ENCODE peak calls at places on chromosomes 16 and 17, in ten cellular contexts. N is HFF-Myc; M is ELR; J is activated T-helper 9 cell treated with anti-CD3 and anti-CD28 coated beads, Interleukin-2, amount 50 U/mL, for 16 hours; G is activated CD4-positive, alpha-beta T cell treated with anti-CD3 and anti-CD28 coated beads for 48 hours; X is gastrocnemius medialis; S is activated B cell treated with CpG ODN at 0.5 μM for 24 hours; E is naive thymus-derived CD8-positive, alpha-beta T cell; B is GM12865; Z is astrocyte of the spinal cord. P is an unnamed sample.
A peak's percentile ranks its signal among the peaks of the same experiment; 100 is the strongest.

GRCh38 chr16:53636978-53637377 is 66.7 kb downstream of the RPGRIP1L start:
- DNase-seq in Z (no peak), E (no peak), G (no peak), N (no peak), S (no peak), X (no peak), B (peak; percentile 10), J (no peak), M (no peak), P (no peak)

GRCh38 chr16:50066482-50067289 is 916 bp downstream of the HEATR3 start:
- DNase-seq in G (no peak), X (no peak), E (no peak), M (peak; percentile 15), S (no peak), B (no peak), Z (no peak), J (no peak), N (no peak), P (no peak)

GRCh38 chr16:71883193-71883848 is 661 bp downstream of the ZNF821 start:
- DNase-seq in Z (peak; percentile 8), N (no peak), J (peak; percentile 45), X (no peak), M (peak; percentile 29), G (peak; percentile 60), B (peak; percentile 50), S (peak; percentile 68), E (peak; percentile 45), P (no peak)

GRCh38 chr17:64291268-64291851 is 28.3 kb upstream of the TEX2 start:
- DNase-seq in J (no peak), M (peak; percentile 51), B (peak; percentile 57), X (no peak), E (no peak), G (peak; percentile 28), Z (no peak), N (no peak), S (no peak), P (no peak)

GRCh38 chr16:85544668-85545067 is 68.5 kb upstream of the GSE1 start:
- DNase-seq in S (no peak), N (no peak), X (no peak), Z (no peak), J (no peak), G (no peak), E (no peak), B (no peak), M (no peak), P (no peak)

GRCh38 chr16:30585022-30585399 is 486 bp downstream of the ZNF785 start:
- DNase-seq in G (peak; percentile 36), N (no peak), M (no peak), X (no peak), S (no peak), E (no peak), Z (no peak), B (peak; percentile 55), J (no peak), P (no peak)

GRCh38 chr17:75774988-75775668 is 9.5 kb upstream of the UNK start:
- DNase-seq in G (peak; percentile 23), J (no peak), B (no peak), S (no peak), M (peak; percentile 42), E (no peak), X (no peak), N (no peak), Z (peak; percentile 34), P (no peak)

GRCh38 chr16:86138121-86138944 is 239.4 kb downstream of the IRF8 start:
- DNase-seq in M (no peak), Z (no peak), S (no peak), X (no peak), G (no peak), N (no peak), E (no peak), B (no peak), J (no peak), P (no peak)

GRCh38 chr16:11542069-11542775 is 44.5 kb downstream of the LITAF start:
- DNase-seq in X (no peak), Z (no peak), B (no peak), J (no peak), M (no peak), N (no peak), G (no peak), S (no peak), E (no peak), P (no peak)

GRCh38 chr16:84500531-84500930 is 3.9 kb downstream of the MEAK7 start:
- DNase-seq in N (no peak), S (no peak), E (no peak), Z (no peak), B (no peak), J (no peak), G (no peak), M (no peak), X (no peak), P (no peak)

GRCh38 chr16:89764711-89765201 is 43.4 kb downstream of the ZNF276 start:
- DNase-seq in N (no peak), E (no peak), J (peak; percentile 15), S (peak; percentile 62), G (peak; percentile 63), B (peak; percentile 94), Z (no peak), X (peak; percentile 31), M (no peak), P (no peak)

GRCh38 chr16:57191056-57191536 is 5.0 kb downstream of the RSPRY1 start:
- DNase-seq in N (no peak), M (peak; percentile 87), G (no peak), B (no peak), Z (peak; percentile 60), J (no peak), S (no peak), X (no peak), E (no peak), P (peak; percentile 62)

GRCh38 chr16:84532299-84532724 is 27.9 kb upstream of the MEAK7 start:
- DNase-seq in G (no peak), E (no peak), X (peak; percentile 70), Z (peak; percentile 87), J (no peak), N (peak; percentile 86), B (peak; percentile 29), M (peak; percentile 98), S (no peak), P (peak; percentile 99)

GRCh38 chr16:72999541-73000019 is 48.3 kb downstream of the ZFHX3 start:
- DNase-seq in B (no peak), G (no peak), E (no peak), S (no peak), N (no peak), M (no peak), X (no peak), J (no peak), Z (no peak), P (no peak)

GRCh38 chr16:47578573-47578972 is 117.4 kb downstream of the PHKB start:
- DNase-seq in S (no peak), N (no peak), B (no peak), Z (no peak), E (no peak), J (no peak), G (no peak), X (no peak), M (peak; percentile 49), P (peak; percentile 51)

GRCh38 chr17:60416368-60416925 is 5.8 kb upstream of the CHCT1 start:
- DNase-seq in M (no peak), N (no peak), E (no peak), G (no peak), S (no peak), Z (no peak), J (no peak), B (no peak), X (no peak), P (peak; percentile 50)

GRCh38 chr16:89256651-89257254 is 39.2 kb downstream of the ZNF778 start:
- DNase-seq in X (no peak), B (no peak), E (peak; percentile 76), J (peak; percentile 74), S (peak; percentile 34), G (peak; percentile 88), Z (peak; percentile 46), M (peak; percentile 80), N (peak; percentile 15), P (peak; percentile 24)

GRCh38 chr17:76524598-76525512 is 12.7 kb downstream of the CYGB start:
- DNase-seq in E (no peak), J (no peak), G (no peak), N (no peak), M (peak; percentile 37), Z (no peak), B (no peak), X (no peak), S (no peak), P (no peak)

GRCh38 chr17:77376795-77377751 is 236.3 kb downstream of the SEC14L1 start:
- DNase-seq in E (no peak), X (no peak), N (no peak), J (no peak), Z (no peak), B (no peak), M (no peak), G (no peak), S (no peak), P (no peak)

GRCh38 chr17:60421273-60422161 is 772 bp upstream of the CHCT1 start:
- DNase-seq in Z (peak; percentile 51), B (peak; percentile 82), J (peak; percentile 64), E (peak; percentile 47), N (no peak), M (peak; percentile 78), X (peak; percentile 64), S (peak; percentile 79), G (peak; percentile 87), P (peak; percentile 14)

GRCh38 chr17:15931394-15931793 is 13.5 kb upstream of the ADORA2B start:
- DNase-seq in Z (no peak), N (no peak), B (no peak), S (no peak), G (no peak), J (no peak), M (no peak), X (no peak), E (no peak), P (no peak)

GRCh38 chr17:13735861-13736260 is 134.1 kb upstream of the HS3ST3A1 start:
- DNase-seq in G (no peak), X (no peak), B (no peak), N (peak; percentile 84), J (no peak), S (no peak), E (no peak), M (no peak), Z (no peak), P (no peak)

GRCh38 chr16:86577314-86577971 is 906 bp upstream of the FOXL1 start:
- DNase-seq in N (no peak), E (no peak), Z (peak; percentile 83), X (no peak), J (no peak), G (no peak), S (no peak), M (peak; percentile 52), B (no peak), P (no peak)

GRCh38 chr17:38418693-38419507 is 9.4 kb upstream of the ARHGAP23 start:
- DNase-seq in X (no peak), M (no peak), E (no peak), G (no peak), N (no peak), J (no peak), Z (no peak), B (no peak), S (no peak), P (no peak)

GRCh38 chr17:77571562-77571981 is 386.9 kb upstream of the TNRC6C start:
- DNase-seq in N (no peak), G (peak; percentile 14), B (no peak), S (no peak), J (no peak), X (no peak), M (no peak), E (no peak), Z (no peak), P (no peak)

GRCh38 chr17:7484964-7485377 is 805 bp downstream of the POLR2A start:
- DNase-seq in N (no peak), G (no peak), J (no peak), Z (no peak), S (no peak), M (no peak), B (no peak), X (no peak), E (no peak), P (no peak)

GRCh38 chr16:228917-229730 is at the start of gene LUC7L:
- DNase-seq in E (peak; percentile 80), Z (peak; percentile 90), J (peak; percentile 78), B (peak; percentile 92), M (peak; percentile 88), X (peak; percentile 81), S (peak; percentile 89), G (peak; percentile 91), N (peak; percentile 40), P (peak; percentile 52)

GRCh38 chr16:12311887-12312286 is 335.4 kb downstream of the SNX29 start:
- DNase-seq in M (peak; percentile 8), X (no peak), B (no peak), E (no peak), Z (no peak), J (no peak), N (no peak), S (no peak), G (no peak), P (peak; percentile 9)